ENCODE peak calls at places on chromosome 12, in four cellular contexts. G is IMR-90; D is CD4-positive, CD25-positive, alpha-beta regulatory T cell; P is kidney. S is an unnamed sample.

GRCh38 chr12:62866451-62867082 is 68.4 kb downstream of the PPM1H start:
- DNase-seq in G (peak; percentile 77), D (no peak), P (no peak), S (no peak)

GRCh38 chr12:3044141-3044630 is 33.0 kb upstream of the TSPAN9 start:
- DNase-seq in D (no peak), G (no peak), P (no peak), S (peak; percentile 58)

GRCh38 chr12:68483592-68484373 is 126.9 kb upstream of the RAP1B start:
- DNase-seq in P (no peak), G (peak; percentile 67), D (no peak), S (no peak)

GRCh38 chr12:49066120-49066519 is 3.7 kb downstream of the RHEBL1 start:
- DNase-seq in P (no peak), D (no peak), G (no peak), S (no peak)

GRCh38 chr12:65666876-65667275 is 157.4 kb upstream of the HMGA2 start:
- DNase-seq in D (no peak), G (peak; percentile 72), P (no peak), S (no peak)

GRCh38 chr12:58933068-58933681 is 12.9 kb upstream of the LRIG3 start:
- DNase-seq in G (no peak), D (no peak), P (no peak), S (no peak)

GRCh38 chr12:24361860-24362581 is 412.6 kb upstream of the SOX5 start:
- DNase-seq in P (no peak), G (no peak), D (no peak), S (no peak)

GRCh38 chr12:28950049-28950448 is 199.0 kb upstream of the FAR2 start:
- DNase-seq in G (no peak), D (no peak), P (no peak), S (no peak)

GRCh38 chr12:50647031-50647430 is 116.9 kb upstream of the ATF1 start:
- DNase-seq in D (no peak), P (no peak), G (no peak), S (no peak)

GRCh38 chr12:53695148-53696138 is 19.6 kb upstream of the ATP5MC2 start:
- DNase-seq in G (peak; percentile 55), P (peak; percentile 77), D (no peak), S (peak; percentile 76)

GRCh38 chr12:13044002-13044858 is at the start of gene FAM234B:
- DNase-seq in P (peak; percentile 91), D (peak; percentile 58), G (peak; percentile 62), S (peak; percentile 94)

GRCh38 chr12:128857173-128857770 is 4.0 kb downstream of the GLT1D1 start:
- DNase-seq in D (no peak), P (no peak), G (no peak), S (no peak)

GRCh38 chr12:93130371-93131049 is 201.4 kb upstream of the EEA1 start:
- DNase-seq in G (no peak), P (no peak), D (no peak), S (no peak)

GRCh38 chr12:72025524-72025923 is 86.9 kb downstream of the TPH2 start:
- DNase-seq in D (no peak), G (no peak), P (no peak), S (no peak)

GRCh38 chr12:57215668-57216013 is 953 bp upstream of the NXPH4 start:
- DNase-seq in G (peak; percentile 30), P (no peak), D (peak; percentile 37), S (no peak)

GRCh38 chr12:89350661-89351488 is 1.4 kb downstream of the DUSP6 start:
- DNase-seq in G (no peak), P (peak; percentile 79), D (peak; percentile 40), S (peak; percentile 86)

GRCh38 chr12:47832263-47832933 is 12.7 kb upstream of the HDAC7 start:
- DNase-seq in D (no peak), G (no peak), P (no peak), S (peak; percentile 79)

GRCh38 chr12:29796823-29797263 is 13.1 kb upstream of the TMTC1 start:
- DNase-seq in G (peak; percentile 97), D (no peak), P (no peak), S (no peak)

GRCh38 chr12:53552346-53553327 is 45.4 kb upstream of the NPFF start:
- DNase-seq in G (no peak), D (no peak), P (no peak), S (no peak)

GRCh38 chr12:116027551-116027821 is 250.0 kb downstream of the MED13L start:
- DNase-seq in G (no peak), P (no peak), D (no peak), S (no peak)

GRCh38 chr12:111598637-111599458 is at the start of gene ATXN2:
- DNase-seq in P (peak; percentile 90), G (no peak), D (no peak), S (peak; percentile 92)

GRCh38 chr12:112370868-112371510 is 11.2 kb downstream of the HECTD4 start:
- DNase-seq in G (no peak), D (no peak), P (no peak), S (no peak)

GRCh38 chr12:57553343-57554202 is 3.7 kb downstream of the KIF5A start:
- DNase-seq in D (no peak), P (no peak), G (no peak), S (no peak)

GRCh38 chr12:2902287-2902880 is 11.7 kb downstream of the TULP3 start:
- DNase-seq in G (peak; percentile 50), P (no peak), D (no peak), S (no peak)

GRCh38 chr12:13275366-13275765 is 78.8 kb downstream of the EMP1 start:
- DNase-seq in D (no peak), G (no peak), P (no peak), S (no peak)

S was measured in spleen.